ENCODE peak calls at places on chromosomes 3 and 15, in nine cellular contexts. E, M, O, C, L, G, F, D and Z are unnamed samples. For H3K36me3, the result is how much of the 10 kb centered on the place peaks cover.

GRCh38 chr3:84958495-84959469 is at the start of gene CADM2:
- DNase-seq in E (peak), M (peak), O (peak), C (peak), L (peak), G (peak), F (peak), D (no peak), Z (peak)

GRCh38 chr15:66674756-66675155 is 27.3 kb upstream of the SMAD6 start:
- DNase-seq in E (no peak), M (no peak), O (no peak), C (no peak), L (no peak), G (no peak), F (no peak), D (no peak), Z (no peak)

GRCh38 chr15:66472176-66472999 is 25.2 kb downstream of the SNAPC5 start:
- DNase-seq in E (no peak), M (no peak), O (no peak), C (no peak), L (no peak), G (no peak), F (no peak), D (no peak), Z (no peak)

GRCh38 chr3:188554404-188554803 is 400.4 kb downstream of the LPP start:
- DNase-seq in E (peak), M (no peak), O (no peak), C (no peak), L (no peak), G (no peak), F (no peak), D (no peak), Z (no peak)

GRCh38 chr15:98719169-98719515 is 70.8 kb downstream of the IGF1R start:
- DNase-seq in E (no peak), M (no peak), O (no peak), C (no peak), L (no peak), G (no peak), F (no peak), D (no peak), Z (no peak)

GRCh38 chr3:172129868-172130751 is 90.7 kb downstream of the FNDC3B start:
- DNase-seq in E (peak), M (no peak), O (peak), C (peak), L (no peak), G (peak), F (peak), D (peak), Z (peak)

GRCh38 chr3:5560199-5560598 is 372.7 kb downstream of the EDEM1 start:
- DNase-seq in E (no peak), M (no peak), O (no peak), C (no peak), L (no peak), G (no peak), F (no peak), D (no peak), Z (no peak)

GRCh38 chr15:89342840-89343239 is 8.2 kb upstream of the POLG start:
- DNase-seq in E (no peak), M (no peak), O (no peak), C (no peak), L (no peak), G (no peak), F (no peak), D (no peak), Z (peak)

GRCh38 chr15:75682181-75683135 is 30.2 kb downstream of the CSPG4 start:
- DNase-seq in E (no peak), M (no peak), O (no peak), C (peak), L (no peak), G (no peak), F (no peak), D (no peak), Z (no peak)

GRCh38 chr15:75676688-75677475 is 29.2 kb downstream of the SNX33 start:
- DNase-seq in E (no peak), M (no peak), O (no peak), C (no peak), L (no peak), G (no peak), F (no peak), D (no peak), Z (no peak)

GRCh38 chr15:75675579-75676404 is 28.1 kb downstream of the SNX33 start:
- DNase-seq in E (no peak), M (no peak), O (no peak), C (no peak), L (no peak), G (no peak), F (no peak), D (no peak), Z (no peak)

GRCh38 chr15:75677601-75678323 is 30.1 kb downstream of the SNX33 start:
- DNase-seq in E (no peak), M (no peak), O (no peak), C (no peak), L (peak), G (no peak), F (no peak), D (no peak), Z (no peak)

GRCh38 chr15:75680007-75680789 is 32.5 kb downstream of the CSPG4 start:
- DNase-seq in E (no peak), M (no peak), O (no peak), C (no peak), L (peak), G (no peak), F (no peak), D (no peak), Z (no peak)
- H3K36me3 ChIP-seq in E (under half), M (under half), O (under half), C (half or more), L (under half), G (half or more), F (half or more), D (under half), Z (under half)

DNA sequence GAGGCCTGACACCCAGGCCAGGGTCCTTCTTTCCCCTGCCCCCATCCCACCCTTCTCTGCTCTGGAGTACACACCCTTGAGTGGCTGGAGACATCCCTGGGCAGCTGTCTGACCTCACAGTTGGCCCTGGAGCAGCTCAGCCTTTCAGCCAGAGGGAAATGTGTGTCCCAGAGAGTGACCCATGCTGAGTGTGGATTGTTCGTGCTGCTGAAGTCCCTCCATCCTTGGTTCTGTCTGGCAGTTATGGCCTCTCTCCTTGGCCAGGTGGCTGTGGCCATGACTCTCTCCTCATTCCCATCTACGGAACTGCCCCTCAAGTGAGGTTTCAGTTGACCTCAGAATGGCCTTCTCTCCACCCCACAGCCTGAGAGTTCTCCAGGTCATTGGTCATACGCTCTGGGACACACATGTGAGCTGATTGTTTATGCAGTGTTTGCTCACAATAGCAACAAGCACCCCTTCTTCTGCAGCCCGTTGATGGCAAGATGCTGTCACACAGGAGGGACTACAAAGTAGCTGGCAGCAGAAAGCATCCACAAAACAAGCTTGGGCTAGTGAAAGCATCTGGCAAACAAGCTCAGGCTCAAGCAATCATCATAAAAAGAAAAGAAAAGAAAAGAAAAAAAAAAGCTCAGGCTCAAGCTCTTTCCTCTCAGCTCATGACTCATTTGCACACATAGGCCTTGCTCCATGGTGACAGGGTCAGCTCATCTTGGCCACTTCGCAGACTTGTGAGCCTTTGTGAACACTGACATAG is 55.3 kb upstream of the ITGA11 start:
- DNase-seq in E (no peak), M (no peak), O (no peak), C (no peak), L (no peak), G (no peak), F (peak), D (no peak), Z (no peak)
- H3K27ac ChIP-seq in E (no peak), M (no peak), O (no peak), C (peak), L (no peak), G (peak), F (peak), D (no peak), Z (no peak)

GRCh38 chr3:184037816-184038215 is 6.3 kb downstream of the HTR3D start:
- DNase-seq in E (no peak), M (no peak), O (no peak), C (no peak), L (no peak), G (no peak), F (no peak), D (peak), Z (no peak)
- TF ChIP-seq CTCF in E (no peak), M (no peak), O (no peak), C (no peak), L (no peak), G (no peak), F (no peak), D (peak), Z (no peak)

GRCh38 chr15:76270876-76271275 is 40.4 kb downstream of the ETFA start:
- DNase-seq in E (no peak), M (no peak), O (no peak), C (no peak), L (no peak), G (no peak), F (no peak), D (no peak), Z (no peak)

GRCh38 chr15:76267077-76267476 is 44.2 kb downstream of the ETFA start:
- DNase-seq in E (no peak), M (no peak), O (no peak), C (no peak), L (no peak), G (no peak), F (no peak), D (no peak), Z (no peak)
- H3K36me3 ChIP-seq in E (half or more), M (under half), O (under half), C (half or more), L (under half), G (half or more), F (under half), D (under half), Z (under half)

GRCh38 chr3:112848196-112848595 is 1.5 kb upstream of the CD200R1L start:
- DNase-seq in E (no peak), M (no peak), O (no peak), C (no peak), L (no peak), G (no peak), F (no peak), D (no peak), Z (no peak)

GRCh38 chr3:112846764-112847163 is at the start of gene CD200R1L:
- DNase-seq in E (no peak), M (no peak), O (no peak), C (no peak), L (no peak), G (no peak), F (no peak), D (no peak), Z (no peak)

GRCh38 chr3:112845772-112846171 is 892 bp downstream of the CD200R1L start:
- DNase-seq in E (no peak), M (no peak), O (no peak), C (no peak), L (no peak), G (no peak), F (no peak), D (no peak), Z (no peak)

GRCh38 chr3:112847692-112848091 is 1.0 kb upstream of the CD200R1L start:
- DNase-seq in E (no peak), M (no peak), O (no peak), C (no peak), L (no peak), G (no peak), F (no peak), D (no peak), Z (peak)
- H3K27ac ChIP-seq in E (no peak), M (no peak), O (no peak), C (no peak), L (no peak), G (no peak), F (no peak), D (no peak), Z (no peak)